ENCODE peak calls at places on chromosome 3, in five cellular contexts. Q, A, W, B and C are unnamed samples.

GRCh38 chr3:191973820-191974219 is 512.9 kb downstream of the PYDC2 start:
- DNase-seq in Q (no peak), A (no peak), W (no peak), B (no peak), C (no peak)

GRCh38 chr3:42829083-42829627 is 19.9 kb downstream of the ACKR2 start:
- DNase-seq in Q (no peak), A (peak; percentile 95), W (no peak), B (no peak), C (no peak)

GRCh38 chr3:107942244-107942643 is 148.6 kb downstream of the CD47 start:
- DNase-seq in Q (no peak), A (no peak), W (no peak), B (no peak), C (no peak)

GRCh38 chr3:161576733-161577510 is 80.3 kb downstream of the OTOL1 start:
- DNase-seq in Q (no peak), A (no peak), W (no peak), B (no peak), C (no peak)

GRCh38 chr3:14460342-14461005 is 58.1 kb downstream of the SLC6A6 start:
- DNase-seq in Q (no peak), A (no peak), W (no peak), B (no peak), C (no peak)

GRCh38 chr3:170295586-170295985 is 61.9 kb upstream of the SKIL start:
- DNase-seq in Q (no peak), A (no peak), W (no peak), B (no peak), C (no peak)

GRCh38 chr3:43863966-43864933 is 173.5 kb downstream of the ABHD5 start:
- DNase-seq in Q (no peak), A (no peak), W (no peak), B (no peak), C (no peak)

GRCh38 chr3:12394516-12395271 is 89.6 kb upstream of the TSEN2 start:
- DNase-seq in Q (no peak), A (no peak), W (no peak), B (no peak), C (no peak)

GRCh38 chr3:20405731-20406130 is 219.7 kb upstream of the SGO1 start:
- DNase-seq in Q (no peak), A (no peak), W (no peak), B (no peak), C (no peak)

GRCh38 chr3:183619624-183620274 is 15.7 kb upstream of the KLHL24 start:
- DNase-seq in Q (no peak), A (no peak), W (no peak), B (peak; percentile 31), C (no peak)

GRCh38 chr3:142861926-142862325 is 27.0 kb downstream of the PCOLCE2 start:
- DNase-seq in Q (no peak), A (no peak), W (no peak), B (no peak), C (no peak)

GRCh38 chr3:119608591-119608990 is 10.9 kb downstream of the PLA1A start:
- DNase-seq in Q (no peak), A (no peak), W (no peak), B (no peak), C (no peak)

GRCh38 chr3:118984699-118985098 is 49.9 kb downstream of the IGSF11 start:
- DNase-seq in Q (no peak), A (no peak), W (no peak), B (peak; percentile 32), C (no peak)

GRCh38 chr3:106323586-106323985 is 454.8 kb upstream of the CBLB start:
- DNase-seq in Q (no peak), A (no peak), W (no peak), B (no peak), C (no peak)

GRCh38 chr3:101279765-101280385 is 40.5 kb downstream of the IMPG2 start:
- DNase-seq in Q (no peak), A (no peak), W (no peak), B (no peak), C (no peak)

GRCh38 chr3:123305192-123305591 is 103.4 kb downstream of the SEC22A start:
- DNase-seq in Q (no peak), A (no peak), W (no peak), B (no peak), C (no peak)

GRCh38 chr3:31096661-31097060 is 202.2 kb upstream of the GADL1 start:
- DNase-seq in Q (no peak), A (no peak), W (no peak), B (no peak), C (no peak)

GRCh38 chr3:59783468-59783988 is 733.7 kb upstream of the CFAP20DC start:
- DNase-seq in Q (no peak), A (no peak), W (no peak), B (no peak), C (no peak)

GRCh38 chr3:153162513-153163348 is 705 bp downstream of the RAP2B start:
- DNase-seq in Q (no peak), A (no peak), W (no peak), B (peak; percentile 18), C (peak; percentile 56)
- TF ChIP-seq JUNB in Q (no peak), A (no peak), W (no peak), B (no peak), C (no peak)

GRCh38 chr3:172213765-172214358 is 174.5 kb downstream of the FNDC3B start:
- DNase-seq in Q (no peak), A (no peak), W (peak; percentile 40), B (no peak), C (peak; percentile 54)

GRCh38 chr3:172217877-172218276 is 178.5 kb downstream of the FNDC3B start:
- DNase-seq in Q (no peak), A (no peak), W (no peak), B (no peak), C (no peak)

GRCh38 chr3:172218350-172219323 is 179.3 kb downstream of the FNDC3B start:
- DNase-seq in Q (no peak), A (no peak), W (peak; percentile 16), B (no peak), C (no peak)

GRCh38 chr3:172216843-172217404 is 177.5 kb downstream of the FNDC3B start:
- DNase-seq in Q (no peak), A (no peak), W (no peak), B (no peak), C (no peak)

GRCh38 chr3:172216267-172216666 is 176.9 kb downstream of the FNDC3B start:
- DNase-seq in Q (no peak), A (no peak), W (no peak), B (no peak), C (no peak)
- H3K4me1 ChIP-seq in Q (peaks cover 94% of the 10 kb centered on the region), A (peaks cover 100% of the 10 kb centered on the region), W (peaks cover 39% of the 10 kb centered on the region), B (no peaks in the 10 kb centered on the region), C (peaks cover 65% of the 10 kb centered on the region)

GRCh38 chr3:32349184-32349583 is 42.5 kb upstream of the CMTM7 start:
- DNase-seq in Q (no peak), A (peak; percentile 35), W (no peak), B (no peak), C (peak; percentile 67)

DNA sequence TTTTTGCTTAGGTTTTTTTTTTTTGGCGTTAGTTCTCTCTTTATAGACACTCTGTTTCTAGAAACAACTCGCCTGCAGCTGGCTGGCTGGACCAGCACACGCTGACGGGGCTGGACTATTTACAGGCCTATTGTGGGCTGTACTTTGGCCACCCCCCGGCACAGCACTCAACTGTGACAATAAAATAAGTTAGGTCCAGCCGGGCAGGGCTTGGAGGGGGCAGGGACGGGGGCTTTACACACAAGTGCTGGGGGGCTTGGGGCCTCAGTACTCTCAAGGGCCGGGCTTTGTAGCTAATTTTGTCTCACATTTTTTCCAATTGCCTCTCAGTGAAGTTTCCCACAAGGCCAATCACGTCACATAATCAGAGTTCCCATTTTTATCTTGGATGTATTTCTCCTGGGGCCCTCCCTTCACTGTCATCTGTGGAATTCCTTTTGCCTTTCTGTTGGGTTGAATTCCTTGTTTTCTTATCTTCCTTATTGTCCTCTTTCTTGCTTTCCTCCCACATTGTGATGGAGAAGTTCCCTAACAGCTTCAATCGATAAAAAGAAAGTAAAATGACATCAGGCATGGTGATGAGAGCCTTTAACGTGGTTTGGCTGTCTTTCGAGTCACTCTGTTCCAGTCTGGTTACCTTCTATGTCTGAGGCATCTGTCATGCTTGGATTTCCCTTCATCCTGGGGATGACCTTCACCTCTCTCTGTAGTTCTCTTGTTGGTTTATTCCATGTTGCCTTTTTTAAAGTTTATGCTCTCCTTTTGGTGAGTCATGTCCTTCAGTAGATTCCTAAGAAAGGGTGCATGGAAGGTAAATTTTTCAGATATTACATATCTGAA is 44.1 kb upstream of the CMTM7 start:
- DNase-seq in Q (no peak), A (no peak), W (no peak), B (no peak), C (peak; percentile 62)
- TF ChIP-seq JUNB in Q (no peak), A (no peak), W (no peak), B (no peak), C (no peak)

GRCh38 chr3:99954914-99955644 is 137.4 kb downstream of the CMSS1 start:
- DNase-seq in Q (no peak), A (peak; percentile 61), W (no peak), B (no peak), C (no peak)

GRCh38 chr3:99955773-99956562 is 138.3 kb downstream of the CMSS1 start:
- DNase-seq in Q (no peak), A (no peak), W (no peak), B (no peak), C (no peak)

GRCh38 chr3:99952306-99952705 is 134.6 kb downstream of the CMSS1 start:
- DNase-seq in Q (no peak), A (no peak), W (no peak), B (no peak), C (no peak)

GRCh38 chr3:99951701-99952100 is 134.0 kb downstream of the CMSS1 start:
- DNase-seq in Q (no peak), A (no peak), W (no peak), B (no peak), C (no peak)

DNA sequence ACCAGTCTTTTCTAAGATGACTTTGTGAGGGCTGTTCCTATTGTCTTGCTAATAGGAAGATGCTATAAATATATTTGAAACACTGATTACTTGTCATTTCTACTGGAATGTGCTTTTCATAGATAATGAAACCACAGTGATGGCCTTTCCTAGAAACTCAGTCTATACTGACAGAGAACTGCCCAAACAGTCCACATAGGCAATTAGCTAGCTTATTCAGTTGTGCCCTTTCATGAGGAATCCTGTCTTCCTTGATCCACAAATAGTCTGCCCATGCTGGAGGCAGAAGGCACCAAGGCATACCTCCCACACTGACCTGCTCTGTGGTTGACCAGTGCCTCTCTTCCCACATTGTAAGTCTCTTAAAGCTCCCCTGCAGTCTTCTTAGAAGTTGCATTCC is 135.9 kb downstream of the CMSS1 start:
- DNase-seq in Q (no peak), A (no peak), W (no peak), B (no peak), C (no peak)
- H3K4me1 ChIP-seq in Q (peaks cover 37% of the 10 kb centered on the region), A (peaks cover 82% of the 10 kb centered on the region), W (no peaks in the 10 kb centered on the region), B (no peaks in the 10 kb centered on the region), C (peaks cover 16% of the 10 kb centered on the region)

DNA sequence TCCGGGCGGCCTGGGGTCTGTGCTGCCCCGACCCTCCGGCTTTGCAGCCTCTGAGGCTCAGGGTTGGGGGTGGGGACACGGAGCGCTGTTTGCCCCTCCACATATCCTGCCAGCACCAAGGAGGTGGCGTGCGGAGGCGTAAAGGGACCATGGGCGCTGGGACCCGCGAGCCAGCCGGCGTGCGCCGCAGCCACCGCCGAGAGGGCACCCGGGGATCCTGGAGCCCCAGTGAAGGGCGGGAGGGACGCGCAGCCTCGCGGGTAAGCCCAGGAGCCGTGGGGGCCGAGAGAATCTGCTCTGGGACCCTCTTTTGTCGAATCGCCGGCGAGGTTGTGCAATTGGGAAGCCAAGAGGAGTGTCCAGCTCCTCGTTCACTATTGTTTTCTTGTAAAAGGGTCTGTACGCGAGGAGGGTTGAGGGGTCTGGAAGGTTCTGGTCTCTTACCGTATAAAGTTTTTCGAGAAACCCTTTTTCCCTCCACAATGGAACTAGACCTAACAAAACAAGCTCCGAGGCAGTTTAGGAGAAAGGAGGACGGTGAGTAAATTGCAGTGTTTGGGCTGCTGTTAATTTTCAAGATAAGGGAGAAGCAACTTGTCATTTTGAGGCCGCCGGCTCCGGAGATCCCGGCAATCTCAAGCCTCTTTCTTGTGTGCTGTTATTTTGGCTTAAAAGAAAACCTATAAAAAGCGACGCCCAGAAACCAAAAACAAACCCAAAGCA is 29.9 kb upstream of the ST3GAL6 start:
- DNase-seq in Q (peak; percentile 44), A (peak; percentile 12), W (no peak), B (no peak), C (no peak)
- TF ChIP-seq JUNB in Q (no peak), A (no peak), W (no peak), B (no peak), C (no peak)